ENCODE peak calls at places on chromosomes 6 and 20, in four cellular contexts. F is uterus, H is RWPE1, G is GM06990. Y is an unnamed sample.

GRCh38 chr20:44253528-44253927 is 6.4 kb downstream of the GDAP1L1 start:
- DNase-seq in F (no peak), H (no peak), G (no peak), Y (no peak)

GRCh38 chr6:75351570-75351969 is 67.0 kb upstream of the TMEM30A start:
- DNase-seq in F (no peak), H (no peak), G (no peak), Y (no peak)

GRCh38 chr20:22389836-22390542 is 194.4 kb downstream of the FOXA2 start:
- DNase-seq in F (no peak), H (peak; percentile 94), G (no peak), Y (no peak)

GRCh38 chr6:163391983-163392382 is 22.5 kb upstream of the QKI start:
- DNase-seq in F (no peak), H (peak; percentile 85), G (no peak), Y (no peak)

GRCh38 chr6:168206681-168207274 is 112.8 kb downstream of the DACT2 start:
- DNase-seq in F (no peak), H (no peak), G (no peak), Y (no peak)

GRCh38 chr20:35583636-35584560 is 31.7 kb upstream of the SPAG4 start:
- DNase-seq in F (no peak), H (no peak), G (no peak), Y (no peak)

GRCh38 chr20:51412991-51413471 is 129.5 kb downstream of the NFATC2 start:
- DNase-seq in F (no peak), H (no peak), G (no peak), Y (no peak)

GRCh38 chr20:57094171-57094891 is 172.1 kb downstream of the BMP7 start:
- DNase-seq in F (no peak), H (no peak), G (no peak), Y (no peak)

GRCh38 chr20:11186301-11187008 is 512.7 kb upstream of the JAG1 start:
- DNase-seq in F (no peak), H (peak; percentile 44), G (no peak), Y (no peak)

GRCh38 chr20:49712918-49713778 is 530 bp downstream of the B4GALT5 start:
- DNase-seq in F (peak; percentile 41), H (peak; percentile 57), G (peak; percentile 70), Y (no peak)

GRCh38 chr6:78911218-78911617 is 43.9 kb downstream of the IRAK1BP1 start:
- DNase-seq in F (no peak), H (no peak), G (no peak), Y (no peak)

GRCh38 chr20:38109657-38110524 is 55.2 kb downstream of the TGM2 start:
- DNase-seq in F (peak; percentile 82), H (peak; percentile 98), G (no peak), Y (no peak)

GRCh38 chr6:168514216-168514615 is 73.2 kb downstream of the SMOC2 start:
- DNase-seq in F (peak; percentile 74), H (no peak), G (no peak), Y (no peak)

GRCh38 chr6:116015560-116015959 is 45.1 kb downstream of the FRK start:
- DNase-seq in F (no peak), H (no peak), G (no peak), Y (no peak)

GRCh38 chr6:136657629-136658028 is 107.4 kb upstream of the MAP7 start:
- DNase-seq in F (no peak), H (no peak), G (no peak), Y (no peak)

GRCh38 chr6:13241364-13241763 is 87.0 kb downstream of the TBC1D7 start:
- DNase-seq in F (no peak), H (no peak), G (no peak), Y (no peak)

GRCh38 chr6:20802596-20802995 is 268.3 kb downstream of the CDKAL1 start:
- DNase-seq in F (no peak), H (no peak), G (no peak), Y (no peak)

GRCh38 chr6:119449253-119450156 is 99.9 kb upstream of the MAN1A1 start:
- DNase-seq in F (no peak), H (no peak), G (no peak), Y (no peak)

GRCh38 chr6:56759521-56759920 is 116.8 kb upstream of the DST start:
- DNase-seq in F (no peak), H (no peak), G (no peak), Y (no peak)

GRCh38 chr20:53880108-53880641 is 190.2 kb downstream of the BCAS1 start:
- DNase-seq in F (no peak), H (no peak), G (no peak), Y (no peak)

GRCh38 chr20:34065260-34065659 is 46.8 kb downstream of the EIF2S2 start:
- DNase-seq in F (peak; percentile 40), H (peak; percentile 59), G (no peak), Y (no peak)

GRCh38 chr6:17865798-17866725 is 121.4 kb downstream of the KIF13A start:
- DNase-seq in F (peak; percentile 70), H (peak; percentile 87), G (no peak), Y (no peak)

GRCh38 chr6:36858407-36858981 is 16.1 kb downstream of the PPIL1 start:
- DNase-seq in F (peak; percentile 73), H (no peak), G (no peak), Y (no peak)

GRCh38 chr6:54307412-54308036 is 717 bp upstream of the TINAG start:
- DNase-seq in F (no peak), H (no peak), G (no peak), Y (no peak)

GRCh38 chr20:5675103-5676091 is 74.8 kb upstream of the SHLD1 start:
- DNase-seq in F (no peak), H (no peak), G (no peak), Y (no peak)

GRCh38 chr6:112269165-112269564 is 14.8 kb upstream of the LAMA4 start:
- DNase-seq in F (no peak), H (no peak), G (no peak), Y (no peak)
- TF ChIP-seq CTCF in F (peak; percentile 36), H (no peak), G (no peak), Y (no peak)

GRCh38 chr20:20265210-20265609 is 102.7 kb upstream of the INSM1 start:
- DNase-seq in F (no peak), H (no peak), G (no peak), Y (no peak)

GRCh38 chr20:20273281-20273680 is 94.6 kb upstream of the INSM1 start:
- DNase-seq in F (no peak), H (no peak), G (no peak), Y (no peak)

GRCh38 chr20:20266552-20266951 is 101.4 kb upstream of the INSM1 start:
- DNase-seq in F (no peak), H (no peak), G (no peak), Y (no peak)

GRCh38 chr20:20271277-20271676 is 96.6 kb upstream of the INSM1 start:
- DNase-seq in F (no peak), H (no peak), G (no peak), Y (no peak)

DNA sequence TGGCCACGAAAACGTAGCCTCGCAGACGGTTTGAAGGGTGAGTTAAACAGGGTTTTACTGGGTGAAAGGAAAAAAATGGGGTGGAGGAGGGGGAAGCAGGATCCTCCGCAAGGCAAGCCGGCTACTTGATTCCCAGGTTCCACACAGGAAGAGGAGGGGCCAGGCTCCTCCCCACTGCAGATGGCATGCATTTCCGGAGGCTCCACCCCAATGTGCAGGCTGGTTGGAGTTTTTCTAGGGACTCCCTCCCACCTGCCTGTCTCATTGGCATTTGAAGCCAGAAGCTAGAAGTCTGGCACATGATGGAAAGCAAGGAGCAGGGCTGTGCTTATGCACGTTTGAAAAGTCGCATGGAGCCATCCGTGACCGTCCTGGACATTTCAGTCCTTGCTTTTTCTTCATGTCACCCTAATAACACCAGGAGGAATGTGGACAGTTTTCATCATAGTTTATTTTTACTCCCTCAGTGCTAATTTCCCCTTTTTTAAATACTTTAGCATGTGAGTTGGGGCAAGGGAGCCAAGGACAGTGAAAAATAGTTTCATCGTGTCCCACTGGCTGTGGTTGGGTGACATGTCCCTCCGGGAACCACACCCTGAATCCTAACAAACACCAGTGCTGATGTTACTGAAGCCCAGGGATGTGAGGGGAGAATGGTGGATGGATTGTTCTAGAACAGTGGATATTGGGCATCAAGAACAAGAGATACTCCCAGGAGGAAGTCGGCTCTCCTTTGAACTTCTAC is 100.0 kb upstream of the INSM1 start:
- DNase-seq in F (no peak), H (no peak), G (no peak), Y (no peak)
- TF ChIP-seq CTCF in F (no peak), H (no peak), G (no peak), Y (no peak)

GRCh38 chr6:32941412-32941784 is 570 bp upstream of the HLA-DMB start:
- DNase-seq in F (no peak), H (no peak), G (peak; percentile 75), Y (peak; percentile 90)
- TF ChIP-seq CTCF in F (no peak), H (no peak), G (no peak), Y (no peak)

GRCh38 chr20:15643713-15644112 is 929.5 kb downstream of the KIF16B start:
- DNase-seq in F (no peak), H (peak; percentile 18), G (no peak), Y (no peak)
- TF ChIP-seq CTCF in F (no peak), H (peak; percentile 20), G (peak; percentile 26), Y (peak; percentile 50)

DNA sequence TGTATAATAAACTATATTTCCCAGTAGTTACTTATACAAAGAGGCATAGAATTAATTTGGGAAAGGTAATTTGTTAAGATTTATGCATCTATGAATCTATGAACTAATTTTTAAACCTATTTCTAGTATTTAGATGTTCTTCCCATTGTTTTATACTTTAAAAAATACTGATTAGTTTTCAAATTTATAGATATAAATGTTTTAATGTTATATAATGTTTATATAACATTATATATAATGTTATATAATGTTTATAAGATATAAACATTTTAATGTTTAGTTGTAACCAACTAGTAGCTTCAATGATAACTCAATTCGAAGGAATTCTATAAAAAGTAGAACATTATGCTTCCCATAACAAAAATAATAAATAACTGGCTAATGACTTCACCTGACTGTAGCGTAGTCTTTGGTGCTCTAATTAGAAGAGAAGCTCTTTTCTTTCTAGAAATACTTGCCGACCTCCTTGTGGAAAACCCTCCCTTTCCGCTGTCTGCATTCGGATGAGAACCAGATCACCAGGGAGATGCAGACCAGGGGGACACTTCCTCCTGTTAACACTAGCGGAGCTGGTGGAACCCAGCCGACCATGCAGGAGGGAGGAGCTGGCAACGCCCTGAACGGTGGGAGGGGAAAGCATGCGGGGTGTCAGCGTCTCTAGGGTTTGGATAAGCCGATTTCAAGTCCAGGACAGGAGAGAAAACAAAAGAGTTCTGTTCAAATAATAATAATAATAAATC is 158.4 kb downstream of the OR2B2 start:
- DNase-seq in F (peak; percentile 79), H (peak; percentile 81), G (peak; percentile 83), Y (peak; percentile 77)
- TF ChIP-seq CTCF in F (no peak), H (peak; percentile 16), G (no peak), Y (peak; percentile 23)

GRCh38 chr20:60341062-60341461 is 382.8 kb downstream of the CDH26 start:
- DNase-seq in F (no peak), H (no peak), G (no peak), Y (no peak)

GRCh38 chr20:60340232-60340631 is 382.0 kb downstream of the CDH26 start:
- DNase-seq in F (no peak), H (no peak), G (no peak), Y (no peak)

GRCh38 chr20:60349418-60349817 is 391.2 kb downstream of the CDH26 start:
- DNase-seq in F (no peak), H (no peak), G (no peak), Y (no peak)

GRCh38 chr20:60345106-60345505 is 386.9 kb downstream of the CDH26 start:
- DNase-seq in F (no peak), H (no peak), G (no peak), Y (no peak)
- TF ChIP-seq CTCF in F (no peak), H (no peak), G (no peak), Y (no peak)